ENCODE peak calls at places on chromosomes 5 and 9, in six cellular contexts. V is upper lobe of left lung, U is transverse colon, S is ovary, R is A549, D is K562. G is an unnamed sample.

GRCh38 chr5:72878854-72879253 is 62.4 kb downstream of the TNPO1 start:
- DNase-seq in V (no peak), U (no peak), D (no peak), S (no peak), R (no peak), G (no peak)

GRCh38 chr9:129164246-129164930 is 13.7 kb downstream of the IER5L start:
- DNase-seq in R (no peak), U (peak; percentile 62), D (no peak), S (peak; percentile 45), V (no peak), G (no peak)

GRCh38 chr5:157571357-157571827 is 4.2 kb downstream of the ADAM19 start:
- DNase-seq in S (no peak), V (no peak), U (peak; percentile 65), R (no peak), D (no peak), G (no peak)

GRCh38 chr5:140015706-140016105 is 27.4 kb downstream of the NRG2 start:
- DNase-seq in U (no peak), R (no peak), D (no peak), V (no peak), S (no peak), G (no peak)

GRCh38 chr5:169071-169727 is 22.1 kb upstream of the LRRC14B start:
- DNase-seq in V (peak; percentile 91), U (no peak), R (no peak), D (peak; percentile 33), S (peak; percentile 79), G (peak; percentile 91)

GRCh38 chr5:127958421-127959011 is 125.0 kb upstream of the SLC12A2 start:
- DNase-seq in R (no peak), S (no peak), U (peak; percentile 36), V (no peak), D (no peak), G (no peak)

GRCh38 chr9:106859957-106860715 is 2.8 kb upstream of the ZNF462 start:
- DNase-seq in U (peak; percentile 71), D (no peak), S (peak; percentile 64), V (peak; percentile 63), R (peak; percentile 10), G (peak; percentile 91)

GRCh38 chr5:172389578-172390112 is 64.7 kb downstream of the SH3PXD2B start:
- DNase-seq in S (no peak), R (no peak), V (no peak), U (no peak), D (peak; percentile 23), G (no peak)

GRCh38 chr9:8270235-8270634 is 470.7 kb upstream of the DMAC1 start:
- DNase-seq in V (no peak), U (no peak), D (no peak), R (no peak), S (no peak), G (no peak)

GRCh38 chr9:130973686-130974281 is 34.7 kb upstream of the FIBCD1 start:
- DNase-seq in R (no peak), U (no peak), D (peak; percentile 63), V (no peak), S (no peak), G (no peak)

GRCh38 chr5:110969502-110969901 is 102.0 kb upstream of the TSLP start:
- DNase-seq in D (no peak), V (no peak), U (no peak), S (no peak), R (no peak), G (no peak)

GRCh38 chr9:136983611-136984314 is 970 bp downstream of the LCNL1 start:
- DNase-seq in S (no peak), D (no peak), V (no peak), U (no peak), R (no peak), G (no peak)

GRCh38 chr5:95410269-95410668 is 19.1 kb downstream of the FAM81B start:
- DNase-seq in D (no peak), V (no peak), U (no peak), S (no peak), R (no peak), G (no peak)

GRCh38 chr5:72353046-72353445 is 32.9 kb downstream of the PTCD2 start:
- DNase-seq in U (no peak), D (no peak), R (no peak), S (no peak), V (no peak), G (no peak)

GRCh38 chr5:132176543-132176945 is 51.1 kb downstream of the P4HA2 start:
- DNase-seq in R (no peak), S (no peak), V (no peak), D (no peak), U (no peak), G (no peak)

GRCh38 chr9:22447607-22448305 is 1.1 kb downstream of the DMRTA1 start:
- DNase-seq in V (no peak), D (no peak), R (no peak), S (no peak), U (no peak), G (no peak)

GRCh38 chr5:155008669-155009068 is 4.9 kb upstream of the KIF4B start:
- DNase-seq in R (no peak), U (no peak), V (no peak), D (no peak), S (no peak), G (no peak)

GRCh38 chr9:69018688-69019087 is 4.8 kb upstream of the PRKACG start:
- DNase-seq in V (no peak), U (no peak), S (no peak), R (no peak), D (peak; percentile 16), G (no peak)

GRCh38 chr5:83069406-83069805 is 7.8 kb downstream of the TMEM167A start:
- DNase-seq in U (no peak), D (no peak), R (no peak), V (no peak), S (no peak), G (no peak)

GRCh38 chr5:65100846-65101678 is 332.3 kb downstream of the CWC27 start:
- DNase-seq in V (no peak), S (peak; percentile 73), U (peak; percentile 65), D (peak; percentile 33), R (peak; percentile 81), G (no peak)

GRCh38 chr9:5786370-5787127 is 46.4 kb downstream of the ERMP1 start:
- DNase-seq in R (no peak), D (no peak), U (no peak), V (no peak), S (no peak), G (no peak)

GRCh38 chr5:31317642-31318041 is 124.2 kb downstream of the CDH6 start:
- DNase-seq in R (no peak), V (peak; percentile 3), U (no peak), D (peak; percentile 19), S (no peak), G (no peak)

GRCh38 chr5:154273028-154273617 is 82.6 kb downstream of the GALNT10 start:
- DNase-seq in V (no peak), S (peak; percentile 34), R (no peak), D (peak; percentile 30), U (peak; percentile 52), G (no peak)

GRCh38 chr9:5110867-5111681 is 74.4 kb downstream of the INSL6 start:
- DNase-seq in U (no peak), R (no peak), S (no peak), D (no peak), V (peak; percentile 77), G (no peak)

GRCh38 chr5:87069974-87070608 is 197.6 kb upstream of the RASA1 start:
- DNase-seq in V (no peak), D (no peak), S (no peak), R (no peak), U (peak; percentile 49), G (no peak)

GRCh38 chr5:35990941-35991592 is at the start of gene UGT3A1:
- DNase-seq in V (peak; percentile 54), R (no peak), S (no peak), U (no peak), D (no peak), G (no peak)

GRCh38 chr5:14872070-14872989 is 752 bp upstream of the ANKH start:
- DNase-seq in V (peak; percentile 94), S (peak; percentile 47), D (peak; percentile 61), R (peak; percentile 21), U (peak; percentile 85), G (peak; percentile 64)

GRCh38 chr9:20353931-20354652 is 268.2 kb downstream of the MLLT3 start:
- DNase-seq in U (peak; percentile 17), V (no peak), S (no peak), D (no peak), R (no peak), G (no peak)

GRCh38 chr5:149141224-149141956 is at the start of gene ABLIM3:
- DNase-seq in U (peak; percentile 60), D (peak; percentile 93), S (peak; percentile 68), R (peak; percentile 88), V (peak; percentile 96), G (peak; percentile 48)
- TF ChIP-seq POLR2A in U (no peak), D (no peak), S (no peak), R (no peak), V (no peak), G (no peak)

GRCh38 chr5:61999371-61999770 is 306.6 kb upstream of the KIF2A start:
- DNase-seq in R (no peak), V (no peak), U (no peak), S (no peak), D (no peak), G (no peak)

GRCh38 chr5:61993446-61994017 is 312.5 kb upstream of the KIF2A start:
- DNase-seq in V (no peak), D (no peak), R (no peak), U (no peak), S (no peak), G (no peak)

GRCh38 chr5:61991861-61992260 is 314.1 kb upstream of the KIF2A start:
- DNase-seq in S (no peak), V (no peak), U (no peak), R (no peak), D (no peak), G (no peak)

GRCh38 chr5:61991426-61991825 is 314.6 kb upstream of the KIF2A start:
- DNase-seq in D (no peak), S (no peak), U (no peak), R (no peak), V (no peak), G (no peak)

GRCh38 chr5:61995486-61995885 is 310.5 kb upstream of the KIF2A start:
- DNase-seq in R (no peak), U (no peak), S (no peak), V (no peak), D (no peak), G (no peak)
- TF ChIP-seq POLR2A in R (no peak), U (no peak), S (no peak), V (no peak), D (no peak), G (no peak)

GRCh38 chr9:26955921-26956886 is at the start of gene IFT74:
- DNase-seq in S (peak; percentile 95), D (peak; percentile 73), R (peak; percentile 99), U (peak; percentile 98), V (peak; percentile 99), G (peak; percentile 99)
- TF ChIP-seq POLR2A in S (no peak), D (peak; percentile 56), R (peak; percentile 76), U (peak; percentile 59), V (peak; percentile 81), G (no peak)

GRCh38 chr5:134527156-134527960 is 1.9 kb downstream of the JADE2 start:
- DNase-seq in S (peak; percentile 88), V (peak; percentile 96), D (peak; percentile 86), U (peak; percentile 81), R (peak; percentile 94), G (peak; percentile 83)
- TF ChIP-seq POLR2A in S (peak; percentile 41), V (peak; percentile 34), D (no peak), U (peak; percentile 22), R (peak; percentile 34), G (no peak)

GRCh38 chr9:95004452-95005275 is 278.2 kb downstream of the AOPEP start:
- DNase-seq in S (peak; percentile 74), V (peak; percentile 91), U (peak; percentile 76), D (peak; percentile 80), R (no peak), G (no peak)
- TF ChIP-seq POLR2A in S (peak; percentile 23), V (peak; percentile 36), U (peak; percentile 35), D (no peak), R (peak; percentile 38), G (no peak)

G was measured in lower leg skin.